ENCODE peak calls at places on chromosomes 13 and 19, in nine cellular contexts. J, V, Z, L, A, G, X, K and U are unnamed samples.

GRCh38 chr19:8580710-8581281 is 3.6 kb upstream of the MYO1F start:
- DNase-seq in L (peak), V (peak), J (peak), Z (peak), G (peak), K (peak), X (peak), A (peak), U (no peak)

GRCh38 chr13:66528139-66528538 is 702.0 kb downstream of the PCDH9 start:
- DNase-seq in K (no peak), L (no peak), J (no peak), X (no peak), Z (no peak), G (no peak), V (no peak), A (no peak), U (no peak)

GRCh38 chr19:7635670-7636069 is 1.2 kb upstream of the STXBP2 start:
- DNase-seq in V (no peak), A (no peak), J (no peak), K (no peak), X (no peak), L (no peak), G (no peak), Z (no peak), U (no peak)

GRCh38 chr19:41588497-41589209 is 12.7 kb downstream of the CEACAM21 start:
- DNase-seq in V (no peak), X (peak), A (peak), L (no peak), Z (peak), K (no peak), G (peak), J (peak), U (no peak)

GRCh38 chr19:43699506-43700367 is 16.1 kb upstream of the IRGC start:
- DNase-seq in X (no peak), L (no peak), V (no peak), A (no peak), K (no peak), J (no peak), Z (peak), G (no peak), U (no peak)

GRCh38 chr19:33434886-33435705 is 61.6 kb downstream of the CEBPG start:
- DNase-seq in G (no peak), A (no peak), X (peak), V (no peak), J (no peak), L (peak), K (no peak), Z (peak), U (no peak)

GRCh38 chr19:15107056-15108010 is at the start of gene SYDE1:
- DNase-seq in L (no peak), X (peak), J (no peak), Z (peak), V (peak), G (no peak), A (no peak), K (no peak), U (no peak)

GRCh38 chr19:34513767-34514166 is 32.2 kb downstream of the WTIP start:
- DNase-seq in G (no peak), X (no peak), V (no peak), L (no peak), A (no peak), J (no peak), Z (no peak), K (no peak), U (no peak)

GRCh38 chr19:1161716-1162115 is 12.4 kb downstream of the SBNO2 start:
- DNase-seq in L (no peak), A (no peak), G (no peak), X (peak), V (no peak), J (no peak), K (no peak), Z (peak), U (no peak)

GRCh38 chr13:81383441-81383840 is 1042.5 kb upstream of the SPRY2 start:
- DNase-seq in A (no peak), L (no peak), G (no peak), X (no peak), K (no peak), V (no peak), J (no peak), Z (no peak), U (no peak)

GRCh38 chr19:11673608-11674041 is 65.1 kb downstream of the ZNF823 start:
- DNase-seq in G (no peak), X (peak), L (peak), Z (peak), K (peak), J (peak), A (no peak), V (no peak), U (no peak)

GRCh38 chr13:26785845-26786630 is 25.5 kb upstream of the GPR12 start:
- DNase-seq in V (peak), K (peak), A (peak), L (peak), G (peak), Z (no peak), J (peak), X (no peak), U (no peak)

GRCh38 chr19:10112037-10112751 is 701 bp downstream of the P2RY11 start:
- DNase-seq in J (no peak), V (no peak), K (no peak), G (peak), X (no peak), Z (no peak), A (no peak), L (no peak), U (no peak)

GRCh38 chr13:98273824-98274786 is 97.0 kb upstream of the RNF113B start:
- DNase-seq in J (no peak), A (no peak), V (no peak), L (peak), Z (no peak), K (no peak), X (no peak), G (no peak), U (no peak)

GRCh38 chr19:7901337-7901736 is 2.3 kb upstream of the MAP2K7 start:
- DNase-seq in Z (peak), X (no peak), A (no peak), J (no peak), V (no peak), G (no peak), L (no peak), K (no peak), U (no peak)

GRCh38 chr19:2333027-2333806 is 4.7 kb downstream of the SPPL2B start:
- DNase-seq in Z (no peak), V (no peak), K (no peak), J (peak), X (no peak), L (peak), A (peak), G (no peak), U (no peak)

GRCh38 chr19:40754611-40755247 is 3.7 kb downstream of the SNRPA start:
- DNase-seq in J (no peak), X (no peak), V (peak), Z (no peak), A (no peak), K (no peak), G (no peak), L (no peak), U (no peak)

GRCh38 chr13:89136678-89137077 is 1465.5 kb downstream of the SLITRK5 start:
- DNase-seq in V (no peak), J (no peak), K (no peak), G (no peak), X (no peak), Z (peak), A (no peak), L (no peak), U (no peak)

GRCh38 chr19:13505761-13506549 is at the start of gene CACNA1A:
- DNase-seq in V (peak), J (no peak), K (no peak), G (no peak), L (no peak), Z (no peak), A (no peak), X (no peak), U (no peak)

GRCh38 chr19:14094854-14095253 is 4.3 kb upstream of the SAMD1 start:
- DNase-seq in J (no peak), A (no peak), V (no peak), G (no peak), L (no peak), Z (no peak), X (no peak), K (no peak), U (no peak)

GRCh38 chr13:110702591-110703526 is 3.1 kb downstream of the CARS2 start:
- DNase-seq in G (no peak), Z (no peak), X (no peak), J (no peak), K (no peak), A (no peak), V (no peak), L (no peak), U (no peak)

GRCh38 chr19:51469162-51469561 is 9.2 kb upstream of the CEACAM18 start:
- DNase-seq in G (no peak), L (no peak), J (no peak), K (no peak), Z (no peak), A (no peak), X (no peak), V (no peak), U (no peak)

GRCh38 chr13:36346222-36347083 is at the start of gene SPART:
- DNase-seq in L (peak), Z (peak), G (peak), J (peak), K (peak), X (peak), A (peak), V (peak), U (peak)

GRCh38 chr19:49793561-49793840 is 19.6 kb downstream of the FUZ start:
- DNase-seq in K (no peak), X (no peak), Z (peak), J (no peak), A (no peak), V (no peak), G (no peak), L (no peak), U (no peak)

GRCh38 chr13:65854431-65854830 is 1375.7 kb downstream of the PCDH9 start:
- DNase-seq in A (no peak), L (no peak), X (no peak), Z (no peak), K (no peak), V (no peak), G (no peak), J (no peak), U (no peak)

GRCh38 chr13:43122706-43123268 is 99.4 kb downstream of the DNAJC15 start:
- DNase-seq in J (no peak), K (no peak), V (no peak), L (no peak), X (no peak), A (no peak), Z (no peak), G (no peak), U (no peak)

GRCh38 chr13:79724348-79725103 is 243.6 kb downstream of the NDFIP2 start:
- DNase-seq in L (no peak), V (no peak), Z (peak), A (no peak), G (no peak), X (no peak), J (no peak), K (no peak), U (no peak)

GRCh38 chr19:50925734-50926133 is 14.5 kb upstream of the KLK4 start:
- DNase-seq in G (no peak), L (no peak), A (no peak), X (peak), V (no peak), Z (peak), K (no peak), J (no peak), U (no peak)

GRCh38 chr19:42528354-42529247 is at the start of gene CEACAM1:
- DNase-seq in G (peak), A (no peak), Z (peak), K (no peak), X (peak), V (peak), J (peak), L (no peak), U (no peak)

GRCh38 chr19:33826521-33826920 is 29.9 kb downstream of the KCTD15 start:
- DNase-seq in X (no peak), L (no peak), Z (no peak), G (no peak), A (no peak), J (no peak), K (no peak), V (no peak), U (no peak)